ENCODE peak calls at places on chromosomes 5 and 9, in five cellular contexts. D is hypothalamus, S is LoVo, R is AG09309, Q is nephron progenitor cell. U is an unnamed sample.

GRCh38 chr9:124122813-124123462 is 111.4 kb downstream of the LHX2 start:
- DNase-seq in Q (no peak), D (no peak), R (no peak), S (no peak), U (peak)

GRCh38 chr9:86943223-86943870 is 4.0 kb downstream of the GAS1 start:
- DNase-seq in S (no peak), R (no peak), D (no peak), Q (no peak), U (no peak)

GRCh38 chr9:35736201-35736633 is 3.8 kb downstream of the CREB3 start:
- DNase-seq in D (peak), Q (peak), S (peak), R (peak), U (no peak)

GRCh38 chr5:111931658-111932057 is 174.7 kb upstream of the NREP start:
- DNase-seq in S (no peak), R (no peak), D (no peak), Q (no peak), U (no peak)

GRCh38 chr9:130874783-130875182 is 21.8 kb downstream of the QRFP start:
- DNase-seq in Q (no peak), R (no peak), S (no peak), D (no peak), U (no peak)

GRCh38 chr9:116337015-116337414 is 183.4 kb downstream of the PAPPA start:
- DNase-seq in S (no peak), R (no peak), D (no peak), Q (no peak), U (peak)

GRCh38 chr9:132505961-132506691 is 76.3 kb upstream of the BARHL1 start:
- DNase-seq in Q (no peak), S (no peak), D (no peak), R (no peak), U (no peak)

GRCh38 chr9:121447341-121447834 is 52.3 kb downstream of the GGTA1 start:
- DNase-seq in S (peak), R (peak), Q (no peak), D (no peak), U (peak)

GRCh38 chr5:11902304-11902703 is 1.9 kb downstream of the CTNND2 start:
- DNase-seq in S (no peak), D (no peak), Q (no peak), R (no peak), U (no peak)

GRCh38 chr5:59351076-59351794 is 542.3 kb downstream of the PDE4D start:
- DNase-seq in R (no peak), S (no peak), D (no peak), Q (no peak), U (no peak)

GRCh38 chr9:97440160-97440559 is 28.3 kb downstream of the TDRD7 start:
- DNase-seq in D (no peak), S (no peak), Q (no peak), R (no peak), U (no peak)

GRCh38 chr9:137411670-137412380 is 11.1 kb downstream of the EXD3 start:
- DNase-seq in R (peak), Q (no peak), D (no peak), S (peak), U (peak)

GRCh38 chr9:127449332-127449966 is 1.8 kb downstream of the RPL12 start:
- DNase-seq in Q (no peak), R (no peak), S (no peak), D (no peak), U (no peak)

GRCh38 chr5:175328176-175328575 is 115.8 kb downstream of the DRD1 start:
- DNase-seq in S (no peak), D (no peak), R (no peak), Q (no peak), U (no peak)

GRCh38 chr9:132753593-132753880 is 83.3 kb downstream of the GTF3C4 start:
- DNase-seq in S (no peak), R (no peak), D (no peak), Q (no peak), U (no peak)

GRCh38 chr5:169547508-169547907 is 36.1 kb upstream of the SPDL1 start:
- DNase-seq in D (no peak), R (peak), S (no peak), Q (no peak), U (no peak)

GRCh38 chr9:131755541-131756198 is 15.8 kb upstream of the RAPGEF1 start:
- DNase-seq in Q (peak), R (no peak), D (peak), S (peak), U (no peak)

GRCh38 chr9:127854169-127854833 is at the start of gene ENG:
- DNase-seq in D (no peak), R (no peak), S (no peak), Q (peak), U (no peak)

GRCh38 chr5:32339198-32339597 is 26.5 kb upstream of the MTMR12 start:
- DNase-seq in S (no peak), Q (no peak), D (no peak), R (no peak), U (no peak)

GRCh38 chr9:21558627-21559401 is 76.7 kb upstream of the IFNE start:
- DNase-seq in R (no peak), Q (no peak), S (no peak), D (no peak), U (no peak)

GRCh38 chr5:148427370-148428042 is 43.7 kb downstream of the FBXO38 start:
- DNase-seq in R (no peak), Q (no peak), D (no peak), S (no peak), U (no peak)

GRCh38 chr9:85716031-85716877 is 25.5 kb downstream of the AGTPBP1 start:
- DNase-seq in D (no peak), S (no peak), Q (no peak), R (no peak), U (no peak)

GRCh38 chr9:17555362-17556054 is 23.4 kb upstream of the SH3GL2 start:
- DNase-seq in D (no peak), R (no peak), Q (no peak), S (no peak), U (no peak)

GRCh38 chr9:71112866-71113265 is 8.6 kb downstream of the TRPM3 start:
- DNase-seq in Q (no peak), R (no peak), D (no peak), S (no peak), U (no peak)

GRCh38 chr5:140986117-140986521 is 19.8 kb downstream of the PCDHAC2 start:
- DNase-seq in R (no peak), Q (peak), S (no peak), D (no peak), U (no peak)

GRCh38 chr5:151048526-151048925 is 28.1 kb downstream of the GPX3 start:
- DNase-seq in S (no peak), Q (no peak), R (no peak), D (no peak), U (no peak)

GRCh38 chr5:73940747-73941146 is 314.8 kb downstream of the ARHGEF28 start:
- DNase-seq in Q (no peak), S (no peak), R (no peak), D (no peak), U (no peak)

GRCh38 chr5:60360355-60360754 is 339.6 kb downstream of the DEPDC1B start:
- DNase-seq in R (no peak), D (no peak), S (no peak), Q (no peak), U (no peak)

GRCh38 chr5:124599048-124599973 is 147.1 kb downstream of the ZNF608 start:
- DNase-seq in S (peak), Q (peak), R (no peak), D (no peak), U (no peak)

GRCh38 chr5:10987881-10988504 is 227.0 kb upstream of the DAP start:
- DNase-seq in Q (peak), S (peak), D (peak), R (no peak), U (no peak)

GRCh38 chr9:16708638-16709435 is 161.6 kb downstream of the BNC2 start:
- DNase-seq in S (no peak), Q (peak), R (no peak), D (no peak), U (no peak)

GRCh38 chr5:178417391-178417811 is 172.8 kb downstream of the COL23A1 start:
- DNase-seq in R (no peak), Q (no peak), S (no peak), D (no peak), U (no peak)

U was measured in HS-5.